ENCODE peak calls at places on chromosomes 6 and 20, in four cellular contexts. One of them, this sample, is unnamed.

GRCh38 chr20:4947817-4948559 is 53.3 kb downstream of the SLC23A2 start:
- DNase-seq in mammary epithelial cell: no peak
- DNase-seq in psoas muscle: no peak
- DNase-seq in tibial artery: no peak
- DNase-seq in this sample: no peak

GRCh38 chr20:58128635-58129625 is 99.5 kb downstream of the ANKRD60 start:
- DNase-seq in mammary epithelial cell: no peak
- DNase-seq in tibial artery: no peak
- DNase-seq in psoas muscle: no peak
- DNase-seq in this sample: no peak

GRCh38 chr20:1900321-1900791 is 5.1 kb downstream of the SIRPA start:
- DNase-seq in psoas muscle: peak
- DNase-seq in tibial artery: peak
- DNase-seq in mammary epithelial cell: peak
- DNase-seq in this sample: peak

GRCh38 chr6:170075659-170076223 is 215.1 kb downstream of the DLL1 start:
- DNase-seq in psoas muscle: no peak
- DNase-seq in mammary epithelial cell: no peak
- DNase-seq in tibial artery: no peak
- DNase-seq in this sample: peak

GRCh38 chr6:126054258-126054702 is 67.9 kb downstream of the TRMT11 start:
- DNase-seq in psoas muscle: no peak
- DNase-seq in tibial artery: no peak
- DNase-seq in mammary epithelial cell: no peak
- DNase-seq in this sample: no peak

GRCh38 chr6:85008311-85009015 is 244.1 kb upstream of the TBX18 start:
- DNase-seq in mammary epithelial cell: no peak
- DNase-seq in psoas muscle: no peak
- DNase-seq in tibial artery: no peak
- DNase-seq in this sample: no peak

GRCh38 chr20:31630187-31630790 is 7.4 kb upstream of the COX4I2 start:
- DNase-seq in tibial artery: no peak
- DNase-seq in psoas muscle: no peak
- DNase-seq in mammary epithelial cell: peak
- DNase-seq in this sample: no peak

GRCh38 chr20:33650753-33651561 is 11.2 kb upstream of the C20orf144 start:
- DNase-seq in psoas muscle: no peak
- DNase-seq in mammary epithelial cell: no peak
- DNase-seq in tibial artery: no peak
- DNase-seq in this sample: no peak

GRCh38 chr6:103734016-103734415 is 1125.7 kb downstream of the HACE1 start:
- DNase-seq in tibial artery: no peak
- DNase-seq in mammary epithelial cell: no peak
- DNase-seq in psoas muscle: no peak
- DNase-seq in this sample: no peak

GRCh38 chr20:58094698-58095097 is 133.8 kb downstream of the ANKRD60 start:
- DNase-seq in psoas muscle: no peak
- DNase-seq in mammary epithelial cell: no peak
- DNase-seq in tibial artery: no peak
- DNase-seq in this sample: no peak

GRCh38 chr6:91142154-91142553 is 555.3 kb upstream of the MAP3K7 start:
- DNase-seq in tibial artery: no peak
- DNase-seq in mammary epithelial cell: no peak
- DNase-seq in psoas muscle: no peak
- DNase-seq in this sample: no peak

GRCh38 chr6:39493174-39493573 is 170.7 kb upstream of the KCNK16 start:
- DNase-seq in tibial artery: no peak
- DNase-seq in psoas muscle: no peak
- DNase-seq in mammary epithelial cell: no peak
- DNase-seq in this sample: no peak

GRCh38 chr6:113094781-113095180 is 747.7 kb downstream of the RFPL4B start:
- DNase-seq in mammary epithelial cell: no peak
- DNase-seq in psoas muscle: no peak
- DNase-seq in tibial artery: no peak
- DNase-seq in this sample: no peak

GRCh38 chr6:81215092-81215432 is 537.4 kb downstream of the TENT5A start:
- DNase-seq in tibial artery: no peak
- DNase-seq in mammary epithelial cell: no peak
- DNase-seq in psoas muscle: no peak
- DNase-seq in this sample: no peak

GRCh38 chr6:75450903-75451302 is 42.7 kb downstream of the FILIP1 start:
- DNase-seq in mammary epithelial cell: no peak
- DNase-seq in psoas muscle: no peak
- DNase-seq in tibial artery: no peak
- DNase-seq in this sample: no peak

GRCh38 chr6:75444899-75445298 is 48.7 kb downstream of the FILIP1 start:
- DNase-seq in tibial artery: no peak
- DNase-seq in psoas muscle: no peak
- DNase-seq in mammary epithelial cell: no peak
- DNase-seq in this sample: no peak

GRCh38 chr6:75445738-75446137 is 47.9 kb downstream of the FILIP1 start:
- DNase-seq in psoas muscle: no peak
- DNase-seq in tibial artery: no peak
- DNase-seq in mammary epithelial cell: no peak
- DNase-seq in this sample: no peak

GRCh38 chr6:75446278-75446880 is 47.2 kb downstream of the FILIP1 start:
- DNase-seq in tibial artery: no peak
- DNase-seq in psoas muscle: no peak
- DNase-seq in mammary epithelial cell: peak
- DNase-seq in this sample: no peak

GRCh38 chr6:75449625-75450206 is 43.9 kb downstream of the FILIP1 start:
- DNase-seq in mammary epithelial cell: no peak
- DNase-seq in psoas muscle: no peak
- DNase-seq in tibial artery: no peak
- DNase-seq in this sample: no peak
- H3K27ac ChIP-seq in mammary epithelial cell: no peak
- H3K27ac ChIP-seq in psoas muscle: no peak
- H3K27ac ChIP-seq in tibial artery: no peak
- H3K27ac ChIP-seq in this sample: no peak

DNA sequence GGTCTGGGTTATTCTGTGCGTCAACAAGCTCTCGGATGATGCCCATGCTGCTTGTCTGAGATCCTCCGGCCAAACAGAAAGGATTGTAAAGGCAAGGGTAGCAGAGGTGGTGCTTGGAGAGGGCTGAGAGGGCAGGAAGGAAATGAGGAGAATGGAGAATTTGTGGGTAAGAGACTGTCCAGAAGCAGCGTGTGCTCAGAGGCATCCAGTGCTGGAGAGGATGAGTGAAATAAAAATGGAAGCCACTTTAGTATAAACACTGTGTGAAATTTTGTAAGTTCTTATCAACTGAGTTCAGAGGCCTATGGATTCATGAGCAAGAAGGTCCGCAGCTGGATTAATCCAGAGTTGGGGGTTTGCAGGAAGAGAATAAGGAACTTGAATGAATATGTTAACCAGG is 59.5 kb downstream of the ADGRG6 start:
- DNase-seq in mammary epithelial cell: no peak
- DNase-seq in tibial artery: no peak
- DNase-seq in psoas muscle: no peak
- DNase-seq in this sample: no peak
- H3K27ac ChIP-seq in mammary epithelial cell: no peak
- H3K27ac ChIP-seq in tibial artery: no peak
- H3K27ac ChIP-seq in psoas muscle: no peak
- H3K27ac ChIP-seq in this sample: no peak

GRCh38 chr20:63694596-63695418 is 1.6 kb upstream of the TNFRSF6B start:
- DNase-seq in mammary epithelial cell: no peak
- DNase-seq in psoas muscle: no peak
- DNase-seq in tibial artery: no peak
- DNase-seq in this sample: no peak
- H3K27ac ChIP-seq in mammary epithelial cell: no peak
- H3K27ac ChIP-seq in psoas muscle: no peak
- H3K27ac ChIP-seq in tibial artery: no peak
- H3K27ac ChIP-seq in this sample: no peak

GRCh38 chr6:16436550-16436949 is 198.2 kb downstream of the GMPR start:
- DNase-seq in psoas muscle: no peak
- DNase-seq in mammary epithelial cell: no peak
- DNase-seq in tibial artery: no peak
- DNase-seq in this sample: no peak
- H3K27ac ChIP-seq in psoas muscle: no peak
- H3K27ac ChIP-seq in mammary epithelial cell: no peak
- H3K27ac ChIP-seq in tibial artery: no peak
- H3K27ac ChIP-seq in this sample: no peak

GRCh38 chr6:167238169-167238693 is 52.9 kb upstream of the UNC93A start:
- DNase-seq in mammary epithelial cell: no peak
- DNase-seq in tibial artery: no peak
- DNase-seq in psoas muscle: no peak
- DNase-seq in this sample: no peak
- H3K27ac ChIP-seq in mammary epithelial cell: no peak
- H3K27ac ChIP-seq in tibial artery: no peak
- H3K27ac ChIP-seq in psoas muscle: no peak
- H3K27ac ChIP-seq in this sample: no peak

DNA sequence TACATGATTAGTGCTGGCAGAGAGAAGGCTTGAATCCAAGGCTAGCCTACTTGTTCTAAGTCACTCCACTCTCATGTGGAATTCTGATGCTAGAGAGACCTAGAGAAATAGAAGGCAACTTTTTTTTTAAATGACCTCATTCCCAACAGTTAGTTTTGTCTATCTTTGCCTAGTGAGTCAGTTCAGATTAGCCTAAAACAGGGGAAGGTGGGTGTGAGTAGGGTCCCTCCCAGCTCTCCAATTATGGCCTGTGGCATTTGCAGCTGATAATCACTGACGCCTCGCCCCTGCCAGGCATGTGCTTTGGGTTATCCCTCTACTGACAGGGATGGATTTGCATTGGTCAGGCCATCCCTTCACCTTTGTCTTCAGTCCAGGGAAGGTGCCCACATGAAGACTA is 13.6 kb downstream of the TXLNB start:
- DNase-seq in psoas muscle: no peak
- DNase-seq in tibial artery: no peak
- DNase-seq in mammary epithelial cell: no peak
- DNase-seq in this sample: no peak
- H3K27ac ChIP-seq in psoas muscle: peak
- H3K27ac ChIP-seq in tibial artery: peak
- H3K27ac ChIP-seq in mammary epithelial cell: no peak
- H3K27ac ChIP-seq in this sample: no peak

This sample was measured in dorsolateral prefrontal cortex.